ENCODE peak calls at places on chromosomes 4 and X, in seven cellular contexts. K is AG04450; Y is NB4; D is A549; P is cardiac muscle cell; A is endodermal cell; N is CD8-positive, alpha-beta T cell. H is an unnamed sample.

GRCh38 chrX:69185886-69186285 is 20.6 kb upstream of the PJA1 start:
- DNase-seq in N (no peak), A (peak), P (no peak), D (no peak), K (no peak), Y (no peak), H (no peak)

GRCh38 chr4:37652747-37653527 is 33.2 kb downstream of the RELL1 start:
- DNase-seq in A (no peak), P (no peak), K (no peak), Y (no peak), N (no peak), D (no peak), H (no peak)

GRCh38 chrX:101416691-101417090 is 8.7 kb downstream of the HNRNPH2 start:
- DNase-seq in D (no peak), A (no peak), P (no peak), K (no peak), N (no peak), Y (no peak), H (no peak)

GRCh38 chrX:154719132-154719675 is 31.7 kb downstream of the GAB3 start:
- DNase-seq in Y (peak), A (no peak), N (no peak), D (no peak), K (no peak), P (peak), H (peak)

GRCh38 chr4:25088342-25088952 is 57.7 kb upstream of the LGI2 start:
- DNase-seq in A (no peak), N (no peak), K (no peak), P (no peak), D (no peak), Y (peak), H (no peak)

GRCh38 chr4:174629265-174629664 is 107.0 kb upstream of the HPGD start:
- DNase-seq in K (no peak), Y (no peak), D (no peak), N (no peak), P (no peak), A (no peak), H (no peak)

GRCh38 chr4:114811564-114812360 is 213.2 kb downstream of the UGT8 start:
- DNase-seq in N (no peak), K (no peak), D (no peak), A (no peak), P (no peak), Y (no peak), H (no peak)

GRCh38 chr4:17523626-17524025 is 8.7 kb downstream of the CLRN2 start:
- DNase-seq in N (no peak), A (no peak), P (no peak), Y (peak), D (no peak), K (no peak), H (no peak)

GRCh38 chr4:166144607-166145006 is 271.6 kb downstream of the TLL1 start:
- DNase-seq in D (no peak), N (no peak), P (peak), A (no peak), K (no peak), Y (no peak), H (no peak)

GRCh38 chrX:15465347-15465746 is 27.8 kb downstream of the PIR start:
- DNase-seq in A (no peak), N (no peak), P (peak), K (no peak), D (no peak), Y (no peak), H (no peak)

GRCh38 chr4:136893638-136894037 is 638.7 kb downstream of the PCDH18 start:
- DNase-seq in Y (no peak), A (no peak), K (no peak), P (peak), N (no peak), D (no peak), H (no peak)

GRCh38 chr4:89539374-89539773 is 231.8 kb upstream of the GPRIN3 start:
- DNase-seq in A (no peak), N (no peak), Y (no peak), K (peak), P (peak), D (peak), H (peak)

GRCh38 chr4:67019670-67020069 is 525.6 kb downstream of the CENPC start:
- DNase-seq in D (no peak), Y (no peak), P (peak), K (no peak), A (no peak), N (no peak), H (no peak)

GRCh38 chrX:35722128-35722527 is 76.0 kb upstream of the MAGEB16 start:
- DNase-seq in Y (no peak), N (no peak), K (no peak), P (no peak), A (no peak), D (no peak), H (no peak)

GRCh38 chrX:35728481-35728880 is 69.7 kb upstream of the MAGEB16 start:
- DNase-seq in A (peak), K (no peak), P (no peak), D (no peak), N (no peak), Y (no peak), H (no peak)

GRCh38 chrX:35726176-35726575 is 72.0 kb upstream of the MAGEB16 start:
- DNase-seq in N (no peak), K (no peak), D (no peak), A (no peak), Y (peak), P (peak), H (peak)
- TF ChIP-seq CTCF in N (no peak), K (no peak), D (peak), A (peak), Y (no peak), P (peak), H (peak)

GRCh38 chr4:57154926-57155325 is 44.7 kb upstream of the IGFBP7 start:
- DNase-seq in Y (no peak), D (no peak), A (no peak), K (no peak), N (no peak), P (no peak), H (no peak)
- H3K4me3 ChIP-seq in Y (no peak), D (no peak), A (no peak), K (no peak), N (no peak), P (no peak), H (no peak)

GRCh38 chrX:151153086-151153485 is 23.3 kb upstream of the GPR50 start:
- DNase-seq in K (no peak), P (peak), D (no peak), Y (peak), A (peak), N (no peak), H (peak)

GRCh38 chrX:151155234-151155633 is 21.1 kb upstream of the GPR50 start:
- DNase-seq in P (no peak), K (no peak), Y (no peak), N (no peak), A (no peak), D (no peak), H (no peak)

DNA sequence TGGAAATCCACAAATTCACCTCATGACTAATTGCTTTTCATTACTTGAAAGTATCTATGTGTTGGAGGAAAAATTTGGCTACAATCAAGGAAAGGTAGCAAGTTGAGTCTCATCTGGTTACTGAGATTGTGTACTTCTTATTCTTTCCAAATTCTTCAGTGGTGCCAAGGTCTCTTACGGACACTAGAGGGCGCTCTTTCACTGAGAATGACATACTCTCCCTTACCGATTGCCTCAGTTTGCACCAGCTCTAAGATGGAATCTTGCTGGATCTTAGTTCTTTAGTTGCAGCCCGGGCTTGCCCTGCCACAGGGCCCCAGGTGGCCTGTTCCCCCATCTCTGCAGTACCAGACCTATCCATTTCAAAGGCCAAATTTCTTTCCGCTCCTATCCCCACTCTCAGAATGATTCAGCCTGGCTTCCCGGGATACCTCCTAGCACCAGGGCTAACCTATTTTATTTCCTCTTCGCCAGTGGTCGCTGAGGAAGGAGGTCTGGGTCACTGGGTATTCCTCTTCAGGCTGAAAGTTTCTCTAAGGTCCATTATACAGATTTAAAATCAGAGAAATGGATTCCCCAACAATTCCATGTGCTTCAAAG is 24.6 kb upstream of the GPR50 start:
- DNase-seq in Y (peak), D (peak), P (peak), K (no peak), N (no peak), A (peak), H (peak)
- TF ChIP-seq CTCF in Y (peak), D (peak), P (peak), K (peak), N (peak), A (peak), H (peak)

GRCh38 chrX:45757272-45757671 is 556.6 kb upstream of the DIPK2B start:
- DNase-seq in A (no peak), D (no peak), N (no peak), P (no peak), K (no peak), Y (no peak), H (no peak)
- H3K4me3 ChIP-seq in A (no peak), D (no peak), N (no peak), P (no peak), K (no peak), Y (peak), H (no peak)

GRCh38 chr4:147833254-147833653 is 101.4 kb downstream of the ARHGAP10 start:
- DNase-seq in N (no peak), Y (no peak), P (no peak), K (no peak), D (no peak), A (no peak), H (no peak)

GRCh38 chr4:147830102-147830463 is 98.2 kb downstream of the ARHGAP10 start:
- DNase-seq in K (no peak), P (no peak), D (no peak), A (no peak), N (no peak), Y (no peak), H (no peak)

GRCh38 chr4:147829401-147830101 is 97.7 kb downstream of the ARHGAP10 start:
- DNase-seq in D (no peak), A (no peak), K (no peak), P (peak), N (no peak), Y (no peak), H (peak)

GRCh38 chr4:147830987-147831386 is 99.1 kb downstream of the ARHGAP10 start:
- DNase-seq in A (no peak), K (no peak), D (no peak), P (peak), N (no peak), Y (no peak), H (peak)

DNA sequence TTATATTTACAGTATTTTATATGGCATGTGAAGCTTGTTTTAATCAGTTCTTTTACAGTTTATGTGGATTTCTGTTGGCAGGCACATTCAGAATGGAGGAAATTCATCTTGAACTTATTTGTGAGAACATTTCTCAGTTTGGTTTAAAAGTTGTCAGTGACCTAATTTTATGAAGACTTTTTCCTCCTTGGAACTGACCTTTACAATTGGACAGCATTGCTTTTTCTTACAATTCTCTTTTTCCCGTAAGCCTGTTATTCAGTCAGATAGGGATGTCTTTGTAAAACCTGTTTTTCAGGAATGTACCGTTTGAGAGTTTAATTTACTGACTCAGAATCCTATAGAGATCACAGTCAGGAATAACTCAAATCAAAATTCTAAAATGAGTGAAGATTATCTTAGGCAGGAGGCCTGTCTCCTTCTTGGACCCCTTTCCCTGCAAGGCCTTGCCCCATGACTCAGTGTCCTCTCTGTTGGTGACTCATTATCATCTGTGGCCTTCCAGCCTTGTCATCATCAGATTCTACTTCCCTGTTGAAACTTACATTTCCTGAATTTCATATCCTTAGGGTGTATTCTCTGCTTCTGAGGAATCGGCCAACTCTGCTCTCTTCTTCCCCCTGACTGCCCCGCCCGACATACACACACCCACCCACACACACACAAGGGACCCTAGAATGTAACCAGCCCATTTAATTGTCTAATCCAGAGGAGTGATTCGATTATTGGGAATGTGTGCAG is 99.7 kb downstream of the ARHGAP10 start:
- DNase-seq in D (peak), K (no peak), N (no peak), P (peak), Y (peak), A (no peak), H (peak)
- TF ChIP-seq CTCF in D (no peak), K (no peak), N (no peak), P (no peak), Y (no peak), A (no peak), H (no peak)

DNA sequence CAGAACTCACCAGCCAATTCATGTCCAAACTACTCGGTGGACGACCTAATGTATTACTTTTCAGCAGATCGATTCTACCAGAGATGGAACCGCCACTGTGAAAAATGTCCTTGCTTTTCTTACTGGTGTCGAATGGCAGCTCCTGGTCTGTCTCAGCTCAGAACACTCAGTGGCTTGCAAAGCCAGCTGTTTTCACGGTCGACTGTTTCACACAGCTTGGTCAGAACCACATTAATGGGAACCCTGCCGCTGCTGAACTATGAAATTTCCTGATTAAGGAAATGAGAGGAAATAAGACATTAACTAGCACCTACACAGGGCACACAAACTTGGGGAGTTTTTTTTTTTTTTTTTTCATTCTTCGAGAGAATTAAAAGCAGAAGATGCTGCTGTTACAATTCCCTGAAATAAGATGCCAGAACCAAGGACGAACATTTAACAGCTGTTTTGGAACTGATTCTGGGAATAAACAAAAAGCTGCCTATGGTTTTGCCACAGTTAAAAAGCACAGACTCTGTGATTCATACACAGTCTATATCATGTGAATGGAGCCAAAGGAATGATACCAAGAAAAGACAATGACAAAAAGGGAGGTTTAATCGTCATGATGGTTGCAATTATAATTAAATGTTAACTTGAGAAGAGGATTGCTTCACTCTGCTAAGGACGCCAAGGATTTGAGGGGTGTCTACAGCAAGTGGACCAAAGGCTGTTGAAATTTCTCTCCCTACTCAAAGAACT is 31.3 kb downstream of the SUPT20HL2 start:
- DNase-seq in K (no peak), Y (no peak), A (peak), P (peak), N (no peak), D (no peak), H (peak)
- H3K4me3 ChIP-seq in K (no peak), Y (no peak), A (no peak), P (no peak), N (no peak), D (no peak), H (no peak)

H was measured in astrocyte of the spinal cord.